ENCODE peak calls at places on chromosomes 5 and 9, in ten cellular contexts. G is fibroblast of the aortic adventitia, V is A549, W is fibroblast of villous mesenchyme, P is right lobe of liver, X is brain microvascular endothelial cell, J is GM23338, E is GM12865, M is cardiac muscle cell, S is astrocyte of the spinal cord. D is an unnamed sample.

GRCh38 chr5:154390746-154391359 is 54.9 kb upstream of the SAP30L start:
- DNase-seq in E (no peak), P (no peak), G (no peak), V (no peak), S (no peak), X (no peak), J (no peak), M (no peak), W (no peak), D (no peak)

GRCh38 chr5:2093859-2094615 is 211.3 kb upstream of the IRX4 start:
- DNase-seq in M (peak), W (peak), J (no peak), P (no peak), S (peak), V (peak), E (no peak), G (peak), X (peak), D (no peak)

GRCh38 chr5:33205727-33206410 is 234.9 kb upstream of the TARS1 start:
- DNase-seq in V (no peak), S (no peak), E (no peak), J (no peak), M (peak), W (no peak), P (no peak), G (peak), X (no peak), D (no peak)

GRCh38 chr5:134141346-134142050 is 27.0 kb downstream of the TCF7 start:
- DNase-seq in E (peak), J (no peak), W (no peak), G (no peak), V (no peak), X (no peak), M (no peak), P (no peak), S (no peak), D (no peak)

GRCh38 chr5:74375271-74375670 is 265.3 kb downstream of the ENC1 start:
- DNase-seq in E (no peak), M (no peak), V (no peak), W (no peak), J (no peak), G (no peak), X (no peak), S (no peak), P (no peak), D (no peak)

GRCh38 chr5:166377756-166378155 is 1913.7 kb upstream of the WWC1 start:
- DNase-seq in E (no peak), S (no peak), M (no peak), W (no peak), J (no peak), V (no peak), G (no peak), P (no peak), X (no peak), D (no peak)

GRCh38 chr5:95086932-95087818 is 197.7 kb downstream of the MCTP1 start:
- DNase-seq in X (no peak), E (peak), P (no peak), W (no peak), S (no peak), J (no peak), M (no peak), V (no peak), G (no peak), D (no peak)

GRCh38 chr9:109115931-109116541 is 3.7 kb downstream of the TMEM245 start:
- DNase-seq in V (no peak), E (no peak), S (peak), M (peak), G (peak), P (peak), X (no peak), J (no peak), W (peak), D (no peak)

GRCh38 chr5:142290574-142291299 is 34.1 kb downstream of the SPRY4 start:
- DNase-seq in X (peak), G (peak), M (no peak), E (no peak), P (no peak), J (no peak), V (no peak), W (no peak), S (peak), D (no peak)

GRCh38 chr9:124438091-124438490 is 12.2 kb upstream of the ADGRD2 start:
- DNase-seq in W (no peak), X (no peak), J (no peak), G (no peak), V (no peak), M (no peak), E (no peak), P (no peak), S (no peak), D (no peak)

GRCh38 chr5:179975713-179976030 is 68.0 kb upstream of the TBC1D9B start:
- DNase-seq in E (no peak), M (no peak), X (no peak), J (no peak), V (no peak), W (no peak), G (no peak), S (no peak), P (no peak), D (no peak)

GRCh38 chr5:94618029-94618492 is 343 bp downstream of the KIAA0825 start:
- DNase-seq in M (peak), G (peak), J (peak), P (peak), V (peak), E (peak), S (peak), W (peak), X (peak), D (peak)

GRCh38 chr9:35548571-35548970 is 56.5 kb upstream of the TESK1 start:
- DNase-seq in S (no peak), W (no peak), G (peak), E (no peak), V (no peak), M (no peak), P (no peak), X (no peak), J (no peak), D (no peak)

GRCh38 chr9:127729522-127730256 is 5.4 kb downstream of the TOR2A start:
- DNase-seq in W (no peak), S (no peak), J (no peak), V (no peak), X (no peak), G (no peak), E (no peak), M (no peak), P (no peak), D (no peak)

GRCh38 chr5:1112596-1113331 is 901 bp upstream of the SLC12A7 start:
- DNase-seq in S (no peak), E (no peak), M (no peak), X (no peak), J (no peak), G (no peak), V (no peak), W (no peak), P (no peak), D (no peak)

GRCh38 chr5:80408475-80408875 is 611 bp downstream of the ZFYVE16 start:
- DNase-seq in X (peak), P (peak), S (no peak), M (peak), J (no peak), G (peak), V (peak), E (peak), W (peak), D (no peak)

GRCh38 chr5:14750712-14751111 is 86.2 kb downstream of the OTULIN start:
- DNase-seq in V (no peak), G (no peak), P (no peak), X (no peak), S (no peak), J (no peak), E (no peak), W (no peak), M (no peak), D (no peak)

GRCh38 chr5:93572101-93572772 is 8.8 kb downstream of the NR2F1-AS1 start:
- DNase-seq in W (no peak), G (no peak), X (no peak), P (no peak), S (peak), J (peak), M (peak), E (no peak), V (no peak), D (no peak)

GRCh38 chr5:165525268-165525667 is 2019.8 kb downstream of the MAT2B start:
- DNase-seq in S (peak), G (peak), M (peak), V (no peak), E (no peak), P (no peak), W (peak), X (peak), J (no peak), D (no peak)

GRCh38 chr5:178793156-178793555 is 62.7 kb upstream of the ZNF354A start:
- DNase-seq in M (no peak), S (no peak), V (peak), W (no peak), J (peak), G (no peak), E (no peak), X (no peak), P (no peak), D (no peak)

GRCh38 chr5:133246053-133246370 is 194.2 kb downstream of the HSPA4 start:
- DNase-seq in P (no peak), E (no peak), X (no peak), J (no peak), G (no peak), M (no peak), S (no peak), W (no peak), V (no peak), D (no peak)

GRCh38 chr5:114055318-114055788 is 306.5 kb upstream of the KCNN2 start:
- DNase-seq in E (no peak), G (no peak), W (peak), X (peak), M (peak), V (peak), S (peak), J (peak), P (no peak), D (no peak)

GRCh38 chr5:136249678-136250266 is 56.8 kb upstream of the SMIM32 start:
- DNase-seq in W (peak), X (peak), G (peak), M (peak), E (peak), P (peak), S (peak), J (peak), V (peak), D (peak)

GRCh38 chr5:120568716-120569115 is 104.6 kb downstream of the PRR16 start:
- DNase-seq in J (no peak), S (no peak), M (no peak), E (no peak), X (no peak), G (no peak), W (no peak), P (no peak), V (no peak), D (no peak)

GRCh38 chr9:73038613-73039012 is 85.8 kb upstream of the ALDH1A1 start:
- DNase-seq in G (peak), X (no peak), J (peak), P (peak), V (peak), S (peak), W (peak), E (no peak), M (peak), D (no peak)

DNA sequence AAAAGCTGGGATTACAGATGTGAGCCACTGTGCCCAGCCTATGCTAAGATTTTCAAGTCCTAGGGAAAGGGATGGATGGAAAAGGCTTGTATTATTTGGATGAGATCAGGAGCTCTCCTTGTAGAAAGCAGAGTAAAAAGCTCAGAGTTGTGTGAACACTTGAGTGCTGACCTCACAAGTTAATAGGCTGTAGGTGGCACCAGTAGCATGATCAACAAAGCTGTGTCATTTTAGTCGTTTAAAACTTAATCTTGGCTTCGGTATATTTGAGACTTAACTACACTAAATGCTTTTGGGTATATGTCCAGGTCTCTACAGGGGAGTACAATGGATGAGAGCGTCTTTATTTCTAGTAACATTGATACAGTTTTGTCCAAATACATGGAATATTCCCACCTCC is 264.2 kb downstream of the TMEM38B start:
- DNase-seq in J (no peak), X (no peak), M (no peak), W (no peak), P (no peak), E (no peak), V (no peak), S (no peak), G (no peak), D (no peak)
- TF ChIP-seq CTCF in J (peak), X (no peak), M (no peak), W (no peak), P (peak), E (no peak), V (no peak), S (no peak), G (no peak), D (no peak)

GRCh38 chr5:149886060-149886459 is 58.5 kb downstream of the PDE6A start:
- DNase-seq in G (peak), J (no peak), S (peak), X (peak), W (no peak), P (no peak), E (no peak), M (peak), V (no peak), D (no peak)

GRCh38 chr5:149885512-149885911 is 59.1 kb downstream of the PDE6A start:
- DNase-seq in M (no peak), X (no peak), P (no peak), G (no peak), S (no peak), V (no peak), W (no peak), E (no peak), J (no peak), D (no peak)

GRCh38 chr5:149886697-149887470 is 57.7 kb downstream of the PDE6A start:
- DNase-seq in G (peak), S (peak), X (peak), P (no peak), J (no peak), V (no peak), W (peak), M (peak), E (no peak), D (peak)

GRCh38 chr5:149888280-149888679 is 56.3 kb downstream of the PDE6A start:
- DNase-seq in P (no peak), X (no peak), W (no peak), S (no peak), J (no peak), V (no peak), E (no peak), G (no peak), M (no peak), D (no peak)

GRCh38 chr5:149887622-149888183 is 56.9 kb downstream of the PDE6A start:
- DNase-seq in S (peak), V (peak), G (peak), M (peak), E (no peak), J (no peak), W (peak), P (no peak), X (peak), D (no peak)
- H3K4me3 ChIP-seq in S (no peak), V (no peak), G (no peak), M (no peak), E (no peak), J (no peak), W (no peak), P (no peak), X (no peak), D (no peak)

GRCh38 chr9:94160594-94161501 is 76.6 kb downstream of the PTPDC1 start:
- DNase-seq in S (no peak), G (no peak), J (no peak), M (no peak), X (peak), V (peak), E (no peak), W (no peak), P (no peak), D (no peak)
- TF ChIP-seq CTCF in S (peak), G (peak), J (peak), M (no peak), X (peak), V (no peak), E (no peak), W (no peak), P (no peak), D (no peak)

DNA sequence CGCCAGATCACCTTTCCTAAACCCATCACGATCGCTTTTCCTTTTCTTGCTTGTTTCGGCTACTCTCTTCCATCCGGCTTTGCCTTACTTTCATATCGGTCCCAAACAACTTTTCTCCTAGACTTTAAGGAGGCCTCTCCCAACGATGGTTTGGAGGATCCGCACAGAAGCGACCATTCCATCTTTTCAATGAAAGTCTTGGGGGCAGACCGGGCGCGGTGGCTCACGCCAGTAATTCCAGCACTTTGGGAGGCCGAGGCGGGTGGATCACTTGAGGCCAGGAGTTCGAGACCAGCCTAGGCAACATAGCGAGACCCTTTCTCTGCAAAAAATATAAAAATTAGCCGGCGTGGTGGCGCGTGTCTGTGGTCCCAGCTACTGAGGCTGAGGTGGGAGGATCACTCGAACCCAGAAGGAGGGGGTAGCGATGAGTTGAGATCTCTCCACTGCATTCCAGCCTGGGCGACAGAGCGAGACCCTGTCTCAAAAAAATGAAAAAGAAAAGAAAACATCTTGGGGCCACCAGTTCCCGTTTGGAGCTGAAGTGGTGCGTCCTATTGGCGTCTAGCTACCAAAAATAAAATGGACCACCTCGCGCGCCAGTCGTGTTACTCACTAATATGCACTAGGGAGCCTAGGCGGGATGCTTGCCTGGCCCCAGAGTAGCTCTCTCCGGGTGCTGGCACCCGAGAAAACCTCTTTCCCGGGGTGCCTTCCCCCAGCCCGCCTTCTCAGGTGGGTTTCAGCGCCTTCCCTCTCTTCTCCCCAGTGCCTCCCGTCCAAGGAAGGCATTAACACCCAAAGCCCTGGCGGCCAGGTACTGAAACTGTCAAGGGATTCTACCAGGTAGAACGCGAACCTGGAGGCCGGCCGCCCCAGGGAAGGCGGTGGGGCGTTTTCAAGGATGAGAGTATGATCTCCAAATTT is 800 bp upstream of the AP3B1 start:
- DNase-seq in S (no peak), W (no peak), G (peak), P (peak), V (peak), J (peak), M (peak), X (no peak), E (peak), D (no peak)
- H3K4me3 ChIP-seq in S (peak), W (peak), G (peak), P (peak), V (peak), J (peak), M (peak), X (peak), E (peak), D (peak)

GRCh38 chr5:172901788-172902496 is 57.3 kb upstream of the RPL26L1 start:
- DNase-seq in P (no peak), S (peak), E (no peak), X (peak), J (peak), G (no peak), W (peak), M (peak), V (peak), D (peak)

GRCh38 chr5:172901012-172901780 is 58.0 kb upstream of the RPL26L1 start:
- DNase-seq in P (peak), W (peak), E (no peak), X (peak), V (peak), J (no peak), M (peak), G (peak), S (peak), D (peak)

GRCh38 chr5:172903790-172904189 is 55.4 kb upstream of the RPL26L1 start:
- DNase-seq in M (peak), V (peak), X (peak), S (peak), W (peak), P (peak), E (no peak), G (peak), J (no peak), D (peak)

GRCh38 chr5:172904312-172904642 is 54.9 kb upstream of the RPL26L1 start:
- DNase-seq in V (no peak), X (no peak), S (no peak), M (no peak), J (no peak), P (no peak), G (no peak), E (no peak), W (no peak), D (no peak)

DNA sequence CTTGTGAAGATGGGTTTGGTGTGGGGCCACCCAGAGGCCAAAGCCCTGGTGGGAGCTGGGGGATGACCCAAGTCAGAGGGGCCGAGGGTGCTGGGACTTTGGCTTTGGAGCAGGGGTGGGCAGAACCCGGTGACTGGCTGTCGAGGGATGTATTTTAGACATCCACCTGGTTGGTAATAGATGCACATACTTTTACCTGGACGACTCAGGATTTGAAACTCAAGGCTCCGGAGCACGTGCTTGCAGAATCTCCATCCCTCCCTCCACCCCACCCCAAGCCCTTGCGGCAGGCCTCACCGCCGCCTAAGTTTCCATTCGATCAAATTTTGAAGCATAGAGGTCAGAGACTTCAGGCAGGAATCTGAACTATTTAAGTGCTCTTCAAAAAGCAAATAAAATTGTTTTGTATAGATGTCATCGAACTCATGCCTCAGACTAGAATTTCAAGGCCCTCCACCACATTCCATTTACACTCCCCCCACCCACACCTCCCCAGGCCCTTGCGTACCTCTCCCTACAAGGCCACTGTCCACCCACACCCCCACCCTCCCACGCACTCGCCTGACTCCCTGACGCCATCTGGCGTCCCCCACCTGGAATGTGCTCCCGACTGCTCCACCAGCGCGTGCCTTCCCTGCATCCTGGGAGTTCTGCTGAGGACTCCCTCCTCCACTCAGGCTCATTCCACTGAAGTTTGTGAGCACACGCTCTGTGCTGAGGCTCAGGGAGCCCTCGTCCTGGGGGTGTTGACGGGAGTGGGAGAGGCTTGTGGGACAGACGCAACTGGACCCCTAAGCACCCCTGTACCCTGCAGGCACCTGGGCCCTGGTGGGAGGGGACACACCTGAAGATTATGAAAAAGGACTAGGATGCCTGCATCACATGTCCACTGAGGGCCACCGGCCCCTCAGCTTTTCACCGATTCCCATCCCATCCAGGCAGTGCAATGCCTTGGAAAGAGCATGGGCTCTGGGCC is 56.4 kb upstream of the RPL26L1 start:
- DNase-seq in E (no peak), J (peak), V (peak), W (peak), G (peak), M (peak), P (peak), S (peak), X (peak), D (peak)
- TF ChIP-seq CTCF in E (no peak), J (peak), V (peak), W (peak), G (peak), M (peak), P (peak), S (peak), X (peak), D (peak)

GRCh38 chr5:119435436-119436132 is 16.7 kb upstream of the HSD17B4 start:
- DNase-seq in J (peak), S (peak), V (peak), E (peak), G (peak), X (peak), M (peak), W (peak), P (peak), D (no peak)

GRCh38 chr5:119439140-119439625 is 13.1 kb upstream of the HSD17B4 start:
- DNase-seq in X (no peak), S (no peak), P (peak), G (no peak), J (no peak), M (no peak), V (peak), W (no peak), E (no peak), D (no peak)
- H3K4me3 ChIP-seq in X (no peak), S (no peak), P (no peak), G (peak), J (no peak), M (no peak), V (peak), W (no peak), E (no peak), D (no peak)